ENCODE peak calls at places on chromosomes 12 and 14, in ten cellular contexts. One of them, this sample, is unnamed.

GRCh38 chr14:64709126-64709525 is 4.9 kb downstream of the PLEKHG3 start:
- DNase-seq in cardiac muscle cell: no peak
- DNase-seq in hepatocyte: no peak
- DNase-seq in pancreas: no peak
- DNase-seq in GM12878: no peak
- DNase-seq in IMR-90: no peak
- DNase-seq in PC-3: no peak
- DNase-seq in testis: no peak
- DNase-seq in A673: no peak
- DNase-seq in A549: no peak
- DNase-seq in this sample: no peak

GRCh38 chr12:121932176-121932536 is 13.8 kb downstream of the CFAP251 start:
- DNase-seq in cardiac muscle cell: no peak
- DNase-seq in hepatocyte: no peak
- DNase-seq in IMR-90: no peak
- DNase-seq in pancreas: no peak
- DNase-seq in testis: no peak
- DNase-seq in GM12878: no peak
- DNase-seq in PC-3: no peak
- DNase-seq in A549: no peak
- DNase-seq in A673: no peak
- DNase-seq in this sample: no peak

GRCh38 chr14:52412426-52412825 is 98.3 kb downstream of the PTGER2 start:
- DNase-seq in hepatocyte: no peak
- DNase-seq in IMR-90: no peak
- DNase-seq in testis: no peak
- DNase-seq in PC-3: no peak
- DNase-seq in A549: no peak
- DNase-seq in GM12878: no peak
- DNase-seq in cardiac muscle cell: no peak
- DNase-seq in A673: no peak
- DNase-seq in pancreas: no peak
- DNase-seq in this sample: no peak

GRCh38 chr12:128055567-128055966 is 211.4 kb upstream of the TMEM132C start:
- DNase-seq in cardiac muscle cell: no peak
- DNase-seq in GM12878: no peak
- DNase-seq in IMR-90: no peak
- DNase-seq in A673: no peak
- DNase-seq in PC-3: no peak
- DNase-seq in hepatocyte: no peak
- DNase-seq in A549: no peak
- DNase-seq in testis: no peak
- DNase-seq in pancreas: no peak
- DNase-seq in this sample: no peak

GRCh38 chr12:94225924-94226630 is 77.7 kb downstream of the PLXNC1 start:
- DNase-seq in testis: no peak
- DNase-seq in PC-3: no peak
- DNase-seq in A549: no peak
- DNase-seq in IMR-90: no peak
- DNase-seq in cardiac muscle cell: no peak
- DNase-seq in hepatocyte: no peak
- DNase-seq in GM12878: no peak
- DNase-seq in A673: no peak
- DNase-seq in pancreas: no peak
- DNase-seq in this sample: no peak

GRCh38 chr12:109937371-109937770 is 37.3 kb downstream of the TCHP start:
- DNase-seq in hepatocyte: no peak
- DNase-seq in A673: no peak
- DNase-seq in GM12878: no peak
- DNase-seq in cardiac muscle cell: no peak
- DNase-seq in pancreas: no peak
- DNase-seq in A549: no peak
- DNase-seq in IMR-90: no peak
- DNase-seq in PC-3: no peak
- DNase-seq in testis: no peak
- DNase-seq in this sample: no peak

GRCh38 chr12:59744564-59744963 is 148.7 kb downstream of the SLC16A7 start:
- DNase-seq in A673: no peak
- DNase-seq in IMR-90: no peak
- DNase-seq in testis: no peak
- DNase-seq in A549: no peak
- DNase-seq in hepatocyte: no peak
- DNase-seq in GM12878: no peak
- DNase-seq in PC-3: no peak
- DNase-seq in pancreas: no peak
- DNase-seq in cardiac muscle cell: no peak
- DNase-seq in this sample: no peak

GRCh38 chr14:105430042-105430441 is 10.4 kb downstream of the MTA1 start:
- DNase-seq in cardiac muscle cell: no peak
- DNase-seq in A673: no peak
- DNase-seq in IMR-90: no peak
- DNase-seq in A549: no peak
- DNase-seq in pancreas: no peak
- DNase-seq in GM12878: no peak
- DNase-seq in PC-3: no peak
- DNase-seq in hepatocyte: no peak
- DNase-seq in testis: no peak
- DNase-seq in this sample: no peak

GRCh38 chr14:47040490-47040889 is 388.9 kb upstream of the RPL10L start:
- DNase-seq in cardiac muscle cell: no peak
- DNase-seq in A549: peak
- DNase-seq in GM12878: no peak
- DNase-seq in hepatocyte: peak
- DNase-seq in A673: peak
- DNase-seq in pancreas: no peak
- DNase-seq in IMR-90: no peak
- DNase-seq in testis: peak
- DNase-seq in PC-3: peak
- DNase-seq in this sample: no peak

GRCh38 chr12:131126662-131127173 is 173.0 kb downstream of the ADGRD1 start:
- DNase-seq in PC-3: no peak
- DNase-seq in A549: no peak
- DNase-seq in pancreas: no peak
- DNase-seq in A673: no peak
- DNase-seq in GM12878: no peak
- DNase-seq in cardiac muscle cell: no peak
- DNase-seq in IMR-90: no peak
- DNase-seq in testis: no peak
- DNase-seq in hepatocyte: no peak
- DNase-seq in this sample: no peak

GRCh38 chr12:51948066-51948465 is 3.4 kb upstream of the ACVR1B start:
- DNase-seq in A549: no peak
- DNase-seq in cardiac muscle cell: no peak
- DNase-seq in PC-3: no peak
- DNase-seq in hepatocyte: no peak
- DNase-seq in pancreas: no peak
- DNase-seq in A673: no peak
- DNase-seq in testis: no peak
- DNase-seq in GM12878: no peak
- DNase-seq in IMR-90: no peak
- DNase-seq in this sample: no peak

GRCh38 chr12:113840401-113841042 is 125.6 kb downstream of the RBM19 start:
- DNase-seq in GM12878: no peak
- DNase-seq in A549: no peak
- DNase-seq in hepatocyte: no peak
- DNase-seq in IMR-90: no peak
- DNase-seq in A673: no peak
- DNase-seq in PC-3: no peak
- DNase-seq in testis: no peak
- DNase-seq in pancreas: no peak
- DNase-seq in cardiac muscle cell: no peak
- DNase-seq in this sample: no peak

GRCh38 chr14:95133282-95133681 is 24.0 kb downstream of the DICER1 start:
- DNase-seq in IMR-90: peak
- DNase-seq in A673: no peak
- DNase-seq in cardiac muscle cell: no peak
- DNase-seq in pancreas: no peak
- DNase-seq in GM12878: no peak
- DNase-seq in testis: no peak
- DNase-seq in hepatocyte: no peak
- DNase-seq in PC-3: no peak
- DNase-seq in A549: no peak
- DNase-seq in this sample: no peak

GRCh38 chr12:110068654-110069053 is 20.3 kb upstream of the C12orf76 start:
- DNase-seq in PC-3: no peak
- DNase-seq in cardiac muscle cell: no peak
- DNase-seq in pancreas: no peak
- DNase-seq in A673: no peak
- DNase-seq in hepatocyte: no peak
- DNase-seq in testis: no peak
- DNase-seq in GM12878: no peak
- DNase-seq in A549: no peak
- DNase-seq in IMR-90: no peak
- DNase-seq in this sample: no peak

GRCh38 chr12:82413994-82414393 is 55.7 kb downstream of the METTL25 start:
- DNase-seq in PC-3: peak
- DNase-seq in testis: no peak
- DNase-seq in IMR-90: peak
- DNase-seq in A673: no peak
- DNase-seq in GM12878: no peak
- DNase-seq in cardiac muscle cell: no peak
- DNase-seq in pancreas: no peak
- DNase-seq in hepatocyte: no peak
- DNase-seq in A549: no peak
- DNase-seq in this sample: no peak

GRCh38 chr14:86790408-86791364 is 1202.3 kb downstream of the GALC start:
- DNase-seq in testis: no peak
- DNase-seq in A673: peak
- DNase-seq in pancreas: no peak
- DNase-seq in IMR-90: no peak
- DNase-seq in PC-3: no peak
- DNase-seq in hepatocyte: peak
- DNase-seq in cardiac muscle cell: no peak
- DNase-seq in GM12878: no peak
- DNase-seq in A549: no peak
- DNase-seq in this sample: no peak

GRCh38 chr12:6916426-6917200 is 2.2 kb downstream of the ENO2 start:
- DNase-seq in hepatocyte: no peak
- DNase-seq in testis: no peak
- DNase-seq in PC-3: no peak
- DNase-seq in A673: no peak
- DNase-seq in IMR-90: no peak
- DNase-seq in cardiac muscle cell: no peak
- DNase-seq in pancreas: peak
- DNase-seq in A549: no peak
- DNase-seq in GM12878: no peak
- DNase-seq in this sample: no peak
- H3K4me3 ChIP-seq in hepatocyte: no peak
- H3K4me3 ChIP-seq in testis: no peak
- H3K4me3 ChIP-seq in PC-3: no peak
- H3K4me3 ChIP-seq in A673: no peak
- H3K4me3 ChIP-seq in IMR-90: no peak
- H3K4me3 ChIP-seq in cardiac muscle cell: no peak
- H3K4me3 ChIP-seq in pancreas: no peak
- H3K4me3 ChIP-seq in A549: no peak
- H3K4me3 ChIP-seq in GM12878: no peak
- H3K4me3 ChIP-seq in this sample: no peak

GRCh38 chr12:124854637-124855184 is 9.0 kb downstream of the SCARB1 start:
- DNase-seq in pancreas: no peak
- DNase-seq in hepatocyte: no peak
- DNase-seq in GM12878: no peak
- DNase-seq in A549: no peak
- DNase-seq in cardiac muscle cell: no peak
- DNase-seq in A673: no peak
- DNase-seq in IMR-90: no peak
- DNase-seq in testis: no peak
- DNase-seq in PC-3: no peak
- DNase-seq in this sample: no peak
- TF ChIP-seq CTCF in pancreas: no peak
- TF ChIP-seq CTCF in hepatocyte: no peak
- TF ChIP-seq CTCF in GM12878: no peak
- TF ChIP-seq CTCF in A549: no peak
- TF ChIP-seq CTCF in cardiac muscle cell: no peak
- TF ChIP-seq CTCF in A673: no peak
- TF ChIP-seq CTCF in IMR-90: no peak
- TF ChIP-seq CTCF in testis: no peak
- TF ChIP-seq CTCF in PC-3: no peak
- TF ChIP-seq CTCF in this sample: no peak

DNA sequence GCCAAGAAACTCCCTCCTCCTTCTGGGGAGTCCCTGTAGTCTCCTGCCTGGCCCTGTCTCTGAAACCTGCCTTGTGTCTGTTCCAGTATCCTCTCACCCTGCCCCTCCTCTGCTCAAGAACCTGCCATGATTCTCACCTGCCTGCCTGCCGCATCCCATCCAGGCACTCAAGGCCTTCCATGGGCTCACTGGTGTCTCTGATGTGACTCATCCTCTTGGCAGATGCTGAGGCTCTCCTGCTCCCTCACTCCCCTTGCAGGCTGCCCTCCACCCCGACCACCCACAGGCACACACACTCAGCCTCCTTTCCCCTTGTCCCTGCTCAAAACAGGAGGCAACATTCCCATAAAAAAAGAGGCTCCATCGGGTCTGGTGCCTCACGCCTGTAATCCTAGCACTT is 5.8 kb upstream of the BEGAIN start:
- DNase-seq in PC-3: no peak
- DNase-seq in pancreas: no peak
- DNase-seq in cardiac muscle cell: no peak
- DNase-seq in hepatocyte: no peak
- DNase-seq in A673: no peak
- DNase-seq in A549: no peak
- DNase-seq in testis: no peak
- DNase-seq in IMR-90: no peak
- DNase-seq in GM12878: no peak
- DNase-seq in this sample: no peak
- H3K4me3 ChIP-seq in PC-3: no peak
- H3K4me3 ChIP-seq in pancreas: no peak
- H3K4me3 ChIP-seq in cardiac muscle cell: no peak
- H3K4me3 ChIP-seq in hepatocyte: no peak
- H3K4me3 ChIP-seq in A673: no peak
- H3K4me3 ChIP-seq in A549: no peak
- H3K4me3 ChIP-seq in testis: no peak
- H3K4me3 ChIP-seq in IMR-90: no peak
- H3K4me3 ChIP-seq in GM12878: no peak
- H3K4me3 ChIP-seq in this sample: no peak

DNA sequence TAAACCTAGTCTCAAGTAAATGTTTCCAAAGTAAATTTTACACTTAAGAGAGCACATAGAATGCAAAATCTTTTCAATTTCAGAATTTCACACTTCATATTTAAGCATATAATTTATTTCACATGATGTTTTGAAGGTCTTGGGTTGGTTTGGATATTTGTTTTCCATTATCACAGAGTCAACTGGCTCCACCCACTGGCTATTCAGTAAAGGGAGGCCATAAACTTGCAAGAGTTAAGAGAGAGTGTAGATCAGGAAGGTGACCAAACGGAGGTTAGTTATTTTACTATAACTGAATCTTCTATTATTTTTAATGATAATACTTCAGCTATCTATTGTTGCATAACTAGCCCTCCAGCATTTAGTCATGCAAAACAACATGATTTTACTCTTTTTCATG is 6.2 kb upstream of the CPNE8 start:
- DNase-seq in PC-3: peak
- DNase-seq in testis: no peak
- DNase-seq in hepatocyte: peak
- DNase-seq in IMR-90: no peak
- DNase-seq in pancreas: no peak
- DNase-seq in A673: no peak
- DNase-seq in A549: no peak
- DNase-seq in cardiac muscle cell: peak
- DNase-seq in GM12878: no peak
- DNase-seq in this sample: no peak
- TF ChIP-seq CTCF in PC-3: peak
- TF ChIP-seq CTCF in testis: no peak
- TF ChIP-seq CTCF in hepatocyte: peak
- TF ChIP-seq CTCF in IMR-90: no peak
- TF ChIP-seq CTCF in pancreas: no peak
- TF ChIP-seq CTCF in A673: no peak
- TF ChIP-seq CTCF in A549: peak
- TF ChIP-seq CTCF in cardiac muscle cell: peak
- TF ChIP-seq CTCF in GM12878: peak
- TF ChIP-seq CTCF in this sample: no peak

GRCh38 chr12:66741919-66742318 is 63.0 kb upstream of the GRIP1 start:
- DNase-seq in A673: no peak
- DNase-seq in pancreas: no peak
- DNase-seq in hepatocyte: no peak
- DNase-seq in testis: no peak
- DNase-seq in PC-3: no peak
- DNase-seq in IMR-90: no peak
- DNase-seq in A549: no peak
- DNase-seq in GM12878: no peak
- DNase-seq in cardiac muscle cell: no peak
- DNase-seq in this sample: no peak
- H3K4me3 ChIP-seq in A673: no peak
- H3K4me3 ChIP-seq in pancreas: no peak
- H3K4me3 ChIP-seq in hepatocyte: no peak
- H3K4me3 ChIP-seq in testis: no peak
- H3K4me3 ChIP-seq in PC-3: no peak
- H3K4me3 ChIP-seq in IMR-90: no peak
- H3K4me3 ChIP-seq in A549: no peak
- H3K4me3 ChIP-seq in GM12878: no peak
- H3K4me3 ChIP-seq in cardiac muscle cell: no peak
- H3K4me3 ChIP-seq in this sample: no peak

This sample was measured in GM12864.